ENCODE peak calls at places on chromosomes 1 and 21, in ten cellular contexts. R is stimulated activated CD4-positive, alpha-beta T cell treated with anti-CD3 and anti-CD28 coated beads, Interleukin-4, amount 100 ng/mL, for 48 hours; D is lower lobe of right lung; J is astrocyte of the spinal cord; B is HT1080; G is mammary epithelial cell; N is HuH-7.5; I is G401; E is HTR-8/SVneo; A is AG08395. W is an unnamed sample.

GRCh38 chr1:225573216-225573615 is 79.7 kb downstream of the ENAH start:
- DNase-seq in R (no peak), D (no peak), J (peak), B (no peak), G (no peak), N (no peak), I (no peak), E (no peak), A (no peak), W (no peak)

GRCh38 chr1:184615301-184615700 is 139.4 kb downstream of the EDEM3 start:
- DNase-seq in R (no peak), D (no peak), J (no peak), B (no peak), G (no peak), N (no peak), I (peak), E (no peak), A (no peak), W (peak)

GRCh38 chr1:217090073-217090911 is 367.1 kb upstream of the ESRRG start:
- DNase-seq in R (no peak), D (no peak), J (no peak), B (no peak), G (no peak), N (no peak), I (peak), E (no peak), A (no peak), W (no peak)

GRCh38 chr1:200317236-200317635 is 92.6 kb downstream of the ZNF281 start:
- DNase-seq in R (no peak), D (no peak), J (peak), B (peak), G (peak), N (no peak), I (no peak), E (no peak), A (peak), W (no peak)

GRCh38 chr1:171965802-171966201 is 124.5 kb downstream of the DNM3 start:
- DNase-seq in R (no peak), D (no peak), J (no peak), B (peak), G (peak), N (no peak), I (no peak), E (no peak), A (peak), W (no peak)

GRCh38 chr21:31184462-31184861 is 146.2 kb upstream of the KRTAP19-8 start:
- DNase-seq in R (peak), D (no peak), J (no peak), B (no peak), G (no peak), N (no peak), I (no peak), E (no peak), A (no peak), W (no peak)

GRCh38 chr1:23556661-23557470 is 2.4 kb downstream of the ID3 start:
- DNase-seq in R (no peak), D (no peak), J (peak), B (peak), G (peak), N (no peak), I (peak), E (no peak), A (no peak), W (no peak)

GRCh38 chr1:203408485-203409229 is 57.7 kb upstream of the FMOD start:
- DNase-seq in R (no peak), D (peak), J (peak), B (peak), G (peak), N (no peak), I (peak), E (peak), A (peak), W (peak)

GRCh38 chr1:230807029-230807428 is 59.8 kb downstream of the CAPN9 start:
- DNase-seq in R (no peak), D (no peak), J (no peak), B (no peak), G (no peak), N (no peak), I (peak), E (no peak), A (no peak), W (no peak)

GRCh38 chr1:81113688-81114087 is 687.0 kb upstream of the ADGRL2 start:
- DNase-seq in R (no peak), D (no peak), J (peak), B (peak), G (peak), N (no peak), I (no peak), E (no peak), A (peak), W (no peak)

GRCh38 chr1:183278736-183279591 is 92.9 kb downstream of the LAMC2 start:
- DNase-seq in R (no peak), D (no peak), J (peak), B (peak), G (peak), N (no peak), I (no peak), E (no peak), A (peak), W (no peak)

GRCh38 chr1:230548357-230548756 is 93.9 kb upstream of the COG2 start:
- DNase-seq in R (no peak), D (no peak), J (no peak), B (no peak), G (no peak), N (no peak), I (no peak), E (no peak), A (no peak), W (no peak)

W was measured in CD14-positive monocyte.